ENCODE peak calls at places on chromosomes 2 and 18, in eight cellular contexts. Q, K, F, I, O, L, S and N are unnamed samples.

GRCh38 chr18:67300498-67300897 is 216.0 kb downstream of the DSEL start:
- DNase-seq in L (no peak), S (no peak), Q (no peak), K (no peak), F (no peak), I (no peak), O (no peak), N (no peak)

GRCh38 chr2:20619624-20620024 is 31.3 kb downstream of the HS1BP3 start:
- DNase-seq in K (no peak), S (no peak), L (no peak), Q (no peak), F (no peak), O (peak; percentile 9), I (no peak), N (no peak)

GRCh38 chr18:57850063-57850462 is 46.9 kb upstream of the ATP8B1 start:
- DNase-seq in S (no peak), F (no peak), I (no peak), K (no peak), O (no peak), L (no peak), Q (no peak), N (no peak)

GRCh38 chr2:176096986-176097819 is 2.4 kb upstream of the HOXD12 start:
- DNase-seq in Q (peak; percentile 42), I (peak; percentile 56), L (peak; percentile 48), F (peak; percentile 65), O (peak; percentile 77), K (no peak), S (peak; percentile 75), N (no peak)

GRCh38 chr2:112730182-112730581 is 9.4 kb downstream of the NT5DC4 start:
- DNase-seq in I (no peak), Q (no peak), F (no peak), L (no peak), S (no peak), O (no peak), K (no peak), N (no peak)

GRCh38 chr2:69111036-69111435 is 98.1 kb downstream of the ANTXR1 start:
- DNase-seq in Q (no peak), K (peak; percentile 21), O (no peak), I (no peak), S (no peak), F (no peak), L (no peak), N (no peak)

GRCh38 chr2:122145805-122146204 is 390.4 kb downstream of the TSN start:
- DNase-seq in K (peak; percentile 64), L (no peak), I (no peak), Q (no peak), O (no peak), S (no peak), F (no peak), N (no peak)

GRCh38 chr18:60838677-60839076 is 466.1 kb upstream of the MC4R start:
- DNase-seq in Q (no peak), K (no peak), I (no peak), O (no peak), L (no peak), S (no peak), F (no peak), N (no peak)

GRCh38 chr18:32469691-32470131 is 971 bp downstream of the GAREM1 start:
- DNase-seq in Q (no peak), O (no peak), S (no peak), I (no peak), K (no peak), F (no peak), L (peak; percentile 10), N (no peak)

GRCh38 chr18:32470713-32471633 is at the start of gene GAREM1:
- DNase-seq in O (peak; percentile 92), F (peak; percentile 94), Q (peak; percentile 67), S (peak; percentile 94), I (peak; percentile 96), K (peak; percentile 97), L (peak; percentile 98), N (peak; percentile 63)

GRCh38 chr18:32470136-32470712 is 458 bp downstream of the GAREM1 start:
- DNase-seq in S (peak; percentile 54), K (no peak), F (no peak), Q (peak; percentile 17), I (peak; percentile 48), O (peak; percentile 17), L (peak; percentile 17), N (no peak)

GRCh38 chr18:32468147-32468845 is 2.4 kb downstream of the GAREM1 start:
- DNase-seq in I (no peak), K (no peak), O (no peak), F (no peak), Q (no peak), S (no peak), L (no peak), N (no peak)

DNA sequence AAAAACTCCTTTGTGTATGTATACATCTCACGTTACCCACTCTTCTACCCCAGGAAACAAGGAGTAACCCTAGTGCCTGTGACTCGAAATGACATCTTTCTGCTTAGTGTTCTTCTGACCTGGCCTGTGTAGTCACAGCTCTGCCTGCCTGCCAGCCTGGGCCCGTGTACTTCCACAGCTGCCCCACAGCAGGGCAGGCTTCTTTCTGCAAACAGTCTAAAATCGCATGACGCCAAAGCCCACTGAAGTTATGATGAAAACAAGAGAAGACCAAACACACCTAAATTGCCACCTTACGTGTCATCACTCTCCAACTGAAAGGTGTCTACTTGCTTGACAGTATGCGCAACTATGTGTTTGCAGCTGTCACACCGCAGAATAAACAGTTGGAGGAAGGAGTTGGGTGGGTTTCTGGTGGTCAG is 1.5 kb downstream of the GAREM1 start:
- DNase-seq in Q (no peak), I (peak; percentile 25), L (peak; percentile 36), S (no peak), O (no peak), F (peak; percentile 2), K (no peak), N (no peak)
- TF ChIP-seq CTCF in Q (no peak), I (no peak), L (no peak), S (no peak), O (no peak), F (peak; percentile 9), K (peak; percentile 57), N (no peak)

GRCh38 chr2:196719565-196719872 is 80.0 kb downstream of the GTF3C3 start:
- DNase-seq in O (no peak), L (no peak), I (no peak), Q (no peak), K (no peak), S (no peak), F (no peak), N (no peak)

GRCh38 chr2:196718394-196718793 is 78.9 kb downstream of the CCDC150 start:
- DNase-seq in O (no peak), I (no peak), K (no peak), F (no peak), Q (no peak), S (no peak), L (no peak), N (no peak)

DNA sequence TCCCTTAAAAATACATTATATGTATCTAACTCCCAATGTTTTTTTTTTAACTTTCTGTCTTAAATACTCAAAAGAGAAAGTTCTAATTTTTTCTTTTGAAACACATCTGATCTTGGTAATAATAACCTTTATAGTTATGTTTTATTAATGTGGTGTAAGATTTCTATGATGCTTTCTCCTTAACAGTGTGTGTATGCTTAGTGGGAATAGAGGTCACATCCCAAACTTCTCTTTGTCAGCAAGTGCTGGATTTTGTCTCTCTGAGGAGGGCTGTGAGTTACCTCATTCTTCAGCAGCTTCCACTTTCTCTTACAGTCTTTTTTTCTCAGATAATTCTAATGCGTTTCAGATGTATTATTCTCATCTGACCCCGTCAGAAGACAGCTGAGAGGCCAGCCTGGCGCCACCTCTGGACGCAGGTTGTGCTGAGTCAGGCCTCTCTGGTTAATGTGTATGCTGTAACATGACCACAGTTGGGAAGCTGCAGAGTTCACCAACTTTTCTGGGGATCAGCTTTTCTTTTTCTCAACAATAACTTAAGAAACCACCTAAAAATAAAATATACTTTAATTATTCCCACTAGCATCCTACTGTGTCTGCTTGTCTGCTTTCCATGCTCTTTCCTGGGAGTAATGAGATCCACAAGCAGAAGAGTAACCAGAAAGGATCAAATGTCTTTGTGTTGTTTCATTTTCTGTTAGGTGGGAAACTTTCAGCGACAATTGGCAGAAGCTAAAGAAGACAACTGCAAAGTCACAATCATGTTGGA is 79.5 kb downstream of the CCDC150 start:
- DNase-seq in F (peak; percentile 71), Q (no peak), O (peak; percentile 11), L (peak; percentile 75), K (no peak), I (no peak), S (no peak), N (no peak)
- TF ChIP-seq CTCF in F (peak; percentile 67), Q (no peak), O (peak; percentile 22), L (peak; percentile 18), K (no peak), I (no peak), S (no peak), N (no peak)

GRCh38 chr18:48538531-48539405 is at the start of gene CTIF:
- DNase-seq in L (peak; percentile 96), S (peak; percentile 95), F (peak; percentile 96), I (peak; percentile 98), K (peak; percentile 100), O (peak; percentile 99), Q (peak; percentile 49), N (peak; percentile 77)

GRCh38 chr18:48541747-48542108 is 2.9 kb downstream of the CTIF start:
- DNase-seq in S (no peak), I (peak; percentile 7), K (no peak), Q (no peak), O (no peak), F (no peak), L (no peak), N (no peak)

GRCh38 chr18:48541026-48541746 is 2.4 kb downstream of the CTIF start:
- DNase-seq in I (peak; percentile 75), K (no peak), Q (peak; percentile 42), O (peak; percentile 82), L (peak; percentile 75), S (peak; percentile 71), F (peak; percentile 79), N (peak; percentile 66)

GRCh38 chr18:48539406-48540328 is 836 bp downstream of the CTIF start:
- DNase-seq in F (peak; percentile 43), Q (peak; percentile 26), S (peak; percentile 72), L (peak; percentile 59), I (peak; percentile 61), K (no peak), O (peak; percentile 63), N (no peak)

DNA sequence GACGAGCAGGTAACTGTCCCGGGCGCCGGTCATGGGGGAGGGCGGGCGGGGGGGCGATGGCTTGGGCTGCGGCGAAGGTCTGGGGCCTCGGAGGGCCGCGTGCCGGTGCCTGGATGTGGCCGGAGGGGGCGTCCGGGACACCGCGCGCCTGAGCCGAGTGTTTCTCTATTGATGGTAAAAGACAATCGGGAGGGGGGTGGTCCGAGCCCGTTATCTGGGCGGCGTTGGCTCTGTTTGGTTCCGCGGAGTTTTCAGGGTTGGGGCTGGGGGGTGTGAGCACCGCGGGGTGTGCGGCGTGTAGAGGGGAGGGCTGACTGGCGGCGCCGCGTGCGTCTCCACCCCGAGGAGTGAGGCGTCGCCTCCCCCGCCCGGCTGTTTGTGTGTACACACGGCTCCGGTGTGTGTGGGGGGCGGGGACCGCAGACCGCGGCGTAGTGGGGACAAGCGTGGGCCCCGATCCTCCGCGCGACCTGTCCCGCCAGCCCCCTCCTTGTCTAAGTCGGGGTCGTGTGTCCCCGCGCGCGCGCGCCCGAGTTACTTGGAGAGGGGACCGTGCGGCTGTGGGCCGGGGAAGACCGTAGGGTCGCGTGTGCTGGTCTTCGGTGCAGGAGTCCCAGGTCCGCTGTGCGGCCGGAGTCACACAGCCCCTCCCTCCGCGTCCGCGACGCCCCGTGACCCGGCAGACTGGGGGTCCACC is 1.6 kb downstream of the CTIF start:
- DNase-seq in S (peak; percentile 60), I (peak; percentile 75), Q (peak; percentile 42), L (peak; percentile 58), F (peak; percentile 53), K (no peak), O (peak; percentile 81), N (peak; percentile 49)
- TF ChIP-seq CTCF in S (no peak), I (no peak), Q (no peak), L (peak; percentile 23), F (peak; percentile 54), K (peak; percentile 45), O (peak; percentile 35), N (peak; percentile 17)

GRCh38 chr18:28158083-28158581 is 18.8 kb downstream of the CDH2 start:
- DNase-seq in L (peak; percentile 30), Q (no peak), K (peak; percentile 47), S (no peak), O (no peak), I (no peak), F (no peak), N (no peak)
- TF ChIP-seq CTCF in L (no peak), Q (no peak), K (no peak), S (no peak), O (no peak), I (no peak), F (no peak), N (no peak)